ENCODE peak calls at places on chromosomes 7 and 10, in eight cellular contexts. T, I, B, Z, J, A, R and H are unnamed samples.

GRCh38 chr10:18699849-18700554 is 40.8 kb downstream of the ARL5B start:
- DNase-seq in T (no peak), I (no peak), B (no peak), Z (no peak), J (no peak), A (no peak), R (peak; percentile 25), H (no peak)

GRCh38 chr7:34143397-34143796 is 238.1 kb downstream of the BMPER start:
- DNase-seq in T (no peak), I (peak; percentile 72), B (no peak), Z (no peak), J (no peak), A (no peak), R (peak; percentile 51), H (no peak)

GRCh38 chr7:95594185-95594584 is 2.1 kb downstream of the PDK4 start:
- DNase-seq in T (no peak), I (no peak), B (no peak), Z (no peak), J (no peak), A (no peak), R (no peak), H (no peak)

GRCh38 chr7:95246935-95247370 is 77.4 kb downstream of the PON1 start:
- DNase-seq in T (peak; percentile 76), I (peak; percentile 37), B (no peak), Z (peak; percentile 89), J (no peak), A (peak; percentile 35), R (peak; percentile 86), H (peak; percentile 55)

GRCh38 chr7:155818154-155818819 is 6.0 kb upstream of the SHH start:
- DNase-seq in T (no peak), I (no peak), B (no peak), Z (no peak), J (no peak), A (no peak), R (no peak), H (no peak)

GRCh38 chr7:108235451-108236061 is 105.4 kb upstream of the LAMB4 start:
- DNase-seq in T (no peak), I (no peak), B (no peak), Z (peak; percentile 70), J (no peak), A (no peak), R (peak; percentile 58), H (no peak)

GRCh38 chr7:96143495-96144259 is 178.2 kb downstream of the SLC25A13 start:
- DNase-seq in T (no peak), I (no peak), B (no peak), Z (no peak), J (no peak), A (no peak), R (no peak), H (no peak)

GRCh38 chr10:31147220-31147608 is 115.5 kb upstream of the ZNF438 start:
- DNase-seq in T (no peak), I (no peak), B (no peak), Z (peak; percentile 45), J (no peak), A (no peak), R (peak; percentile 69), H (no peak)

GRCh38 chr7:130904031-130904757 is 170.2 kb upstream of the KLF14 start:
- DNase-seq in T (no peak), I (peak; percentile 57), B (peak; percentile 84), Z (peak; percentile 94), J (no peak), A (no peak), R (peak; percentile 93), H (no peak)

GRCh38 chr10:43610636-43611035 is 4.4 kb downstream of the ZNF485 start:
- DNase-seq in T (no peak), I (no peak), B (no peak), Z (no peak), J (no peak), A (no peak), R (no peak), H (no peak)

GRCh38 chr7:83065714-83066113 is 97.0 kb downstream of the PCLO start:
- DNase-seq in T (no peak), I (no peak), B (no peak), Z (no peak), J (no peak), A (no peak), R (peak; percentile 16), H (no peak)

GRCh38 chr7:126791306-126791705 is 461.4 kb downstream of the GRM8 start:
- DNase-seq in T (no peak), I (no peak), B (no peak), Z (no peak), J (no peak), A (no peak), R (no peak), H (no peak)

GRCh38 chr7:117834983-117835664 is 38.1 kb downstream of the CTTNBP2 start:
- DNase-seq in T (no peak), I (no peak), B (no peak), Z (no peak), J (no peak), A (no peak), R (no peak), H (no peak)

GRCh38 chr10:122143238-122143841 is 127.8 kb upstream of the BTBD16 start:
- DNase-seq in T (no peak), I (no peak), B (no peak), Z (no peak), J (no peak), A (no peak), R (no peak), H (no peak)

GRCh38 chr7:76267107-76267834 is 35.2 kb upstream of the HSPB1 start:
- DNase-seq in T (no peak), I (no peak), B (no peak), Z (no peak), J (no peak), A (no peak), R (no peak), H (peak; percentile 71)

GRCh38 chr10:78861456-78862327 is 207.1 kb upstream of the ZMIZ1 start:
- DNase-seq in T (peak; percentile 14), I (no peak), B (no peak), Z (no peak), J (no peak), A (no peak), R (no peak), H (no peak)

GRCh38 chr7:74064696-74065095 is 18.9 kb upstream of the LIMK1 start:
- DNase-seq in T (no peak), I (no peak), B (no peak), Z (no peak), J (no peak), A (no peak), R (no peak), H (no peak)

GRCh38 chr10:5606864-5607263 is 59.5 kb downstream of the ASB13 start:
- DNase-seq in T (no peak), I (no peak), B (no peak), Z (no peak), J (no peak), A (no peak), R (no peak), H (no peak)

GRCh38 chr7:36348256-36348655 is 41.4 kb upstream of the ANLN start:
- DNase-seq in T (no peak), I (peak; percentile 7), B (no peak), Z (no peak), J (no peak), A (no peak), R (peak; percentile 72), H (no peak)

DNA sequence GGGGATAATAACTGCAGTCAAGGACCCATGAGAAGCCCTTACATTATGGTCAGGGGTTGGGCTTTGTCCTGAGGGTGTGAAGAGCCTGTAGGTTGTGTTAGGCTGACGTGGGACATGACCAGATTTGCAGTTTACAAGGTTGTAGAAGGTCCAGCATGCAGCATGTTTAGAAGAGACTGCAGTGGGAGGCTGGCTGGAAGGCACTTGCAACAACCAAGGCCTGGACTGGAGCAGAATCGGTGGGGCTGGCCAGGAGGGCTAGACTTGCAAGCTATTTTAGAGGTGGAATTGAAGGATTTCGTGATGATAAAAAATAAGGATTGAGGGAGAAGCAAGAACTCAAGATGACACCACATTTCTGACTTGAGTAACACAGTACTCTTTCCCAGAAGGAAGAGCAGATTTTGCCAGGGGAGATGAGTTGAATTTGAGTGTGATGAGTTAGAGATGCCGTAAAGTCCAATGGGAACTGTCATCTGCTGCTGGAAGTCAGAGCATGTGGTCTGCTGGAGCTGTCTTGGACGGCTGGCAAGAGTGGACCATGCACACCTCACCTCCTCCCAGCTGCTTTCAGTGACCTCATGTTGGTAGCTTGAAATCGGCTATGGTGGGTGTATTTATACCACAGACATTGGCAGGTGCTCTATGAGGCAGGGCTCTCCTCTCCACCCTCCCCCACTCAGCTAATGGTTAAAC is 82.1 kb downstream of the COL13A1 start:
- DNase-seq in T (no peak), I (no peak), B (no peak), Z (no peak), J (no peak), A (no peak), R (no peak), H (no peak)
- TF ChIP-seq CTCF in T (no peak), I (no peak), B (no peak), Z (no peak), J (no peak), A (no peak), R (no peak), H (no peak)

GRCh38 chr10:128150045-128150493 is 23.8 kb upstream of the MKI67 start:
- DNase-seq in T (peak; percentile 78), I (peak; percentile 19), B (peak; percentile 89), Z (peak; percentile 82), J (peak; percentile 69), A (peak; percentile 79), R (peak; percentile 66), H (peak; percentile 91)
- TF ChIP-seq CTCF in T (peak; percentile 78), I (peak; percentile 71), B (no peak), Z (peak; percentile 96), J (peak; percentile 77), A (peak; percentile 86), R (peak; percentile 56), H (peak; percentile 71)

GRCh38 chr10:133276435-133277201 is at the start of gene ADAM8:
- DNase-seq in T (no peak), I (no peak), B (no peak), Z (no peak), J (peak; percentile 66), A (peak; percentile 60), R (no peak), H (peak; percentile 84)
- TF ChIP-seq CTCF in T (no peak), I (no peak), B (no peak), Z (no peak), J (no peak), A (no peak), R (no peak), H (no peak)

GRCh38 chr10:75432176-75432575 is 752 bp downstream of the LRMDA start:
- DNase-seq in T (no peak), I (no peak), B (peak; percentile 52), Z (no peak), J (no peak), A (no peak), R (no peak), H (no peak)

GRCh38 chr10:75432763-75433162 is 1.3 kb downstream of the LRMDA start:
- DNase-seq in T (no peak), I (no peak), B (peak; percentile 37), Z (no peak), J (no peak), A (no peak), R (no peak), H (no peak)

GRCh38 chr10:75434292-75434691 is 2.9 kb downstream of the LRMDA start:
- DNase-seq in T (no peak), I (no peak), B (peak; percentile 28), Z (no peak), J (no peak), A (no peak), R (no peak), H (no peak)

GRCh38 chr10:75431180-75432111 is at the start of gene LRMDA:
- DNase-seq in T (peak; percentile 41), I (no peak), B (peak; percentile 91), Z (peak; percentile 22), J (no peak), A (peak; percentile 44), R (no peak), H (peak; percentile 61)

GRCh38 chr10:75433216-75433615 is 1.8 kb downstream of the LRMDA start:
- DNase-seq in T (no peak), I (no peak), B (peak; percentile 23), Z (no peak), J (no peak), A (no peak), R (no peak), H (no peak)
- TF ChIP-seq CTCF in T (no peak), I (no peak), B (no peak), Z (no peak), J (no peak), A (no peak), R (no peak), H (no peak)